ENCODE peak calls at places on chromosomes 1 and 21, in nine cellular contexts. T, U, E, K, W, R, S, M and I are unnamed samples.

GRCh38 chr1:216812966-216813365 is 89.7 kb upstream of the ESRRG start:
- DNase-seq in R (peak), W (no peak), S (peak), K (no peak), U (peak), M (no peak), T (peak), E (peak), I (no peak)

GRCh38 chr1:83064589-83065242 is 934.2 kb downstream of the TTLL7 start:
- DNase-seq in T (no peak), R (peak), W (no peak), E (no peak), S (no peak), K (no peak), U (no peak), M (no peak), I (no peak)

GRCh38 chr1:63327417-63328139 is 5.2 kb downstream of the FOXD3 start:
- DNase-seq in E (peak), K (peak), T (peak), M (peak), W (peak), R (peak), U (peak), S (peak), I (no peak)

GRCh38 chr1:205434738-205435137 is 12.9 kb upstream of the LEMD1 start:
- DNase-seq in K (no peak), U (no peak), T (no peak), W (no peak), E (no peak), M (no peak), S (no peak), R (no peak), I (no peak)

GRCh38 chr1:6596886-6597776 is 5.5 kb downstream of the KLHL21 start:
- DNase-seq in S (no peak), T (no peak), M (no peak), R (no peak), K (no peak), W (no peak), E (no peak), U (no peak), I (no peak)

GRCh38 chr1:186763107-186763506 is 65.6 kb upstream of the PLA2G4A start:
- DNase-seq in S (peak), W (no peak), E (peak), U (no peak), M (no peak), T (peak), R (peak), K (no peak), I (peak)

GRCh38 chr1:24925082-24925779 is 4.8 kb downstream of the RUNX3 start:
- DNase-seq in U (no peak), W (peak), M (no peak), T (no peak), R (no peak), K (no peak), E (no peak), S (no peak), I (no peak)

GRCh38 chr21:17679002-17679600 is 66.4 kb upstream of the BTG3 start:
- DNase-seq in T (peak), W (no peak), K (peak), R (peak), U (peak), M (no peak), S (peak), E (peak), I (peak)

GRCh38 chr1:41662061-41662655 is 177.7 kb upstream of the EDN2 start:
- DNase-seq in E (peak), R (peak), S (peak), W (peak), K (no peak), T (peak), M (peak), U (no peak), I (no peak)

GRCh38 chr1:153400244-153400643 is 9.4 kb upstream of the S100A8 start:
- DNase-seq in S (no peak), W (no peak), R (no peak), U (no peak), M (no peak), E (peak), K (no peak), T (no peak), I (no peak)

GRCh38 chr1:175968486-175969182 is 225.2 kb upstream of the TNR start:
- DNase-seq in W (no peak), U (no peak), M (no peak), S (no peak), K (no peak), E (no peak), R (no peak), T (no peak), I (peak)

GRCh38 chr21:19850157-19850556 is 1148.1 kb upstream of the NCAM2 start:
- DNase-seq in M (no peak), U (no peak), K (no peak), S (no peak), W (no peak), R (no peak), E (no peak), T (no peak), I (no peak)

GRCh38 chr1:18734461-18735368 is 104.1 kb downstream of the PAX7 start:
- DNase-seq in R (no peak), E (no peak), T (no peak), K (no peak), S (no peak), U (no peak), M (no peak), W (no peak), I (no peak)

GRCh38 chr1:235025422-235025984 is 103.1 kb downstream of the TOMM20 start:
- DNase-seq in E (no peak), K (no peak), U (no peak), T (no peak), R (no peak), W (no peak), S (no peak), M (no peak), I (no peak)

GRCh38 chr1:53851571-53852282 is 13.6 kb upstream of the NDC1 start:
- DNase-seq in T (no peak), W (no peak), S (no peak), E (no peak), U (no peak), R (no peak), M (no peak), K (no peak), I (no peak)

GRCh38 chr1:207495816-207496792 is at the start of gene CR1:
- DNase-seq in K (no peak), M (no peak), S (no peak), U (no peak), T (no peak), E (no peak), W (peak), R (no peak), I (no peak)

GRCh38 chr1:11125931-11126330 is 26.3 kb upstream of the EXOSC10 start:
- DNase-seq in R (no peak), U (no peak), W (no peak), K (no peak), S (no peak), M (no peak), T (no peak), E (no peak), I (no peak)

GRCh38 chr1:229810140-229810539 is 184.1 kb downstream of the URB2 start:
- DNase-seq in R (no peak), E (no peak), S (no peak), T (no peak), M (no peak), U (no peak), W (no peak), K (no peak), I (no peak)

GRCh38 chr1:189313488-189313887 is 1164.2 kb downstream of the BRINP3 start:
- DNase-seq in M (no peak), R (no peak), S (no peak), K (no peak), U (no peak), W (no peak), E (no peak), T (no peak), I (no peak)

GRCh38 chr1:4010284-4010683 is 110.2 kb upstream of the C1orf174 start:
- DNase-seq in T (no peak), U (no peak), K (no peak), W (no peak), S (no peak), R (no peak), M (no peak), E (no peak), I (no peak)

GRCh38 chr1:2194898-2195673 is 514 bp upstream of the FAAP20 start:
- DNase-seq in K (no peak), S (peak), U (no peak), M (peak), R (peak), T (peak), W (peak), E (peak), I (no peak)

GRCh38 chr1:151158751-151159251 is 2.4 kb downstream of the TNFAIP8L2 start:
- DNase-seq in M (no peak), E (no peak), S (no peak), W (no peak), K (no peak), R (no peak), U (no peak), T (no peak), I (no peak)

GRCh38 chr21:24280591-24280990 is 1326.7 kb downstream of the MRPL39 start:
- DNase-seq in K (no peak), T (no peak), E (no peak), S (peak), M (no peak), U (no peak), R (no peak), W (no peak), I (no peak)

GRCh38 chr1:177927021-177927596 is 42.7 kb downstream of the SEC16B start:
- DNase-seq in E (peak), R (peak), S (peak), U (peak), T (peak), M (no peak), K (no peak), W (no peak), I (peak)

GRCh38 chr1:207925210-207925609 is 14.3 kb upstream of the CD34 start:
- DNase-seq in M (no peak), E (peak), K (no peak), R (peak), W (no peak), T (peak), S (no peak), U (no peak), I (no peak)

GRCh38 chr21:41659791-41660560 is 106.9 kb downstream of the RIPK4 start:
- DNase-seq in T (no peak), E (no peak), K (no peak), U (no peak), W (no peak), S (no peak), M (no peak), R (peak), I (no peak)

GRCh38 chr1:171434717-171435346 is 50.5 kb upstream of the PRRC2C start:
- DNase-seq in M (no peak), S (peak), E (peak), T (peak), K (no peak), U (peak), R (peak), W (no peak), I (peak)

GRCh38 chr1:58714594-58714993 is 14.7 kb upstream of the MYSM1 start:
- DNase-seq in W (no peak), U (no peak), K (no peak), E (no peak), S (no peak), M (no peak), T (no peak), R (no peak), I (no peak)

GRCh38 chr1:154870117-154870571 is at the start of gene KCNN3:
- DNase-seq in E (peak), K (peak), M (peak), U (peak), R (peak), S (peak), W (peak), T (peak), I (no peak)

GRCh38 chr1:1204998-1205768 is 1.2 kb downstream of the TNFRSF18 start:
- DNase-seq in U (no peak), T (no peak), K (no peak), R (no peak), E (no peak), W (peak), M (no peak), S (no peak), I (no peak)

GRCh38 chr1:6591644-6592043 is 11.0 kb downstream of the KLHL21 start:
- DNase-seq in R (no peak), T (no peak), W (no peak), U (no peak), K (no peak), M (no peak), S (no peak), E (no peak), I (no peak)

GRCh38 chr1:154845879-154846278 is 24.2 kb downstream of the KCNN3 start:
- DNase-seq in T (no peak), W (no peak), K (no peak), S (no peak), M (no peak), E (no peak), R (no peak), U (no peak), I (no peak)

GRCh38 chr1:116825735-116826438 is 71.7 kb downstream of the CD2 start:
- DNase-seq in W (peak), T (no peak), E (no peak), M (peak), U (no peak), K (no peak), S (no peak), R (no peak), I (no peak)

GRCh38 chr1:43274125-43274803 is 4.5 kb downstream of the TMEM125 start:
- DNase-seq in U (no peak), K (no peak), M (no peak), S (no peak), T (peak), W (no peak), R (peak), E (peak), I (no peak)

GRCh38 chr1:84836145-84836544 is 56.9 kb downstream of the LPAR3 start:
- DNase-seq in S (no peak), M (no peak), T (peak), R (no peak), W (no peak), U (no peak), E (peak), K (no peak), I (no peak)

GRCh38 chr1:227654858-227655752 is 80.0 kb downstream of the JMJD4 start:
- DNase-seq in E (no peak), M (no peak), T (no peak), U (no peak), R (peak), K (no peak), S (no peak), W (no peak), I (no peak)
- H3K4me3 ChIP-seq in E (no peak), M (no peak), T (no peak), U (no peak), R (no peak), K (no peak), S (no peak), W (no peak), I (no peak)

DNA sequence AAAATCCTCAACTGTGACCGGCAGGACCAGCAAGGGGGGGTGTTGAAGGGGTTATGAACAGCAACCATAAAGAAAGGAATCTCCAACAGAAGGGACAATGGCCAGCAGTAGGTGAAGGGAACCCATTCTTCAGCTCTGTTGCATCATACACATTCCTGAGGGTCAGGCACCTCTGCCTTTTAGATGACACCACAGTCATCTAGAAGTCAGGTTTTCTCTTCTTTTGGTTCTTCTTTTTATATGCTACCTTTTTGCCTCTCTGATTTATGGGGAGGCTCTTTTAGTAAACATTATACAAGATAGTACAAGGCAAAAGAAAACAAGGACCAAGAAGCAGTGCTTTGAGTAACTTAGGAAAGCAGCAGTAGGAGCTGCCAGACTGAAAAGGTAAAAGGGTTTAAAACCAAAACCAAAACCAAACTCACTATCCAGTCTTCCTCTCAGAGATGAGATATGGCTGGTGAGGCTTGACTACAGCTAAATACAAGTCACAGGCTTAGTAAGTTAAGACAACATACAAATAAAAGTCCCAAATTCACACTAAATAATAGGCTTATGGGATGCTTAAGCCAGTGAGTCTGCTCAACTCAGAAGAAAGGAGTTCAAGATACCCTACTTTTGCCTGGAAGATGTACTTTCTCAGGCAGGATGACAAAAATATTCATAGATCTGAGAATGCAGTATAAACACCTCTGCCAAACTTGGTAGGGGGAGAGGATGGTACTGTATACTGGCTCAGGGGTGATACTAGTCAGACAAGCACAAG is 4.1 kb downstream of the TEX38 start:
- DNase-seq in S (no peak), T (no peak), U (no peak), W (no peak), M (no peak), K (no peak), E (no peak), R (no peak), I (no peak)
- TF ChIP-seq CTCF in S (no peak), T (no peak), U (no peak), W (no peak), M (no peak), K (no peak), E (no peak), R (no peak), I (no peak)

DNA sequence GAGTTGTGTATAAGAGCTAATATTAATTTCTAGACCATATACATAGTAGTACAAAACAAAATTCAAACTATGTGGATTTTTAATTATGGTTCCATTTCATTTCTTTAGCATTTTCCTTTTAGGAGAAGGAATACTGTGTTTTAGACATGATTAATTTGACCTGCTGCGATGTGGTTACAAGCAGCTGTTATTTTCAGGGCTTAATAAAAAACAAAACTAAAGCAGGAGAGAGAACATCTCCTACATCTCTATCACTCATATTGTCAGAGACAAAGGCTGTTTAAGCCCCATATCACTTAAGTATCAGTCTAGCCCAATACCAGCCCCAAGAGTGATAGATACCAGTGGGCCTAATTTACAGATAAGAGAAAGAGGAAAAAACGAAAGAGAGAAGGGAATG is 47.6 kb downstream of the ILDR2 start:
- DNase-seq in R (no peak), T (no peak), K (no peak), E (no peak), M (no peak), U (no peak), W (no peak), S (no peak), I (no peak)
- H3K4me3 ChIP-seq in R (no peak), T (no peak), K (no peak), E (no peak), M (no peak), U (no peak), W (no peak), S (no peak), I (no peak)

GRCh38 chr1:21520899-21521716 is 11.9 kb downstream of the ALPL start:
- DNase-seq in S (no peak), K (no peak), E (peak), U (peak), T (peak), W (no peak), M (no peak), R (peak), I (peak)

GRCh38 chr1:21524220-21524619 is 15.0 kb downstream of the ALPL start:
- DNase-seq in M (no peak), U (no peak), S (no peak), W (no peak), R (no peak), K (no peak), E (no peak), T (no peak), I (no peak)

GRCh38 chr1:21521717-21522060 is 12.5 kb downstream of the ALPL start:
- DNase-seq in K (no peak), E (no peak), U (no peak), R (no peak), W (no peak), S (no peak), T (no peak), M (no peak), I (no peak)

GRCh38 chr1:21523297-21523813 is 14.1 kb downstream of the ALPL start:
- DNase-seq in U (no peak), W (no peak), R (no peak), K (no peak), T (peak), E (peak), M (no peak), S (no peak), I (no peak)

GRCh38 chr1:21522525-21523038 is 13.4 kb downstream of the ALPL start:
- DNase-seq in T (no peak), R (no peak), U (no peak), M (no peak), K (no peak), S (no peak), E (no peak), W (no peak), I (no peak)
- TF ChIP-seq CTCF in T (no peak), R (no peak), U (no peak), M (no peak), K (no peak), S (no peak), E (no peak), W (no peak), I (no peak)

DNA sequence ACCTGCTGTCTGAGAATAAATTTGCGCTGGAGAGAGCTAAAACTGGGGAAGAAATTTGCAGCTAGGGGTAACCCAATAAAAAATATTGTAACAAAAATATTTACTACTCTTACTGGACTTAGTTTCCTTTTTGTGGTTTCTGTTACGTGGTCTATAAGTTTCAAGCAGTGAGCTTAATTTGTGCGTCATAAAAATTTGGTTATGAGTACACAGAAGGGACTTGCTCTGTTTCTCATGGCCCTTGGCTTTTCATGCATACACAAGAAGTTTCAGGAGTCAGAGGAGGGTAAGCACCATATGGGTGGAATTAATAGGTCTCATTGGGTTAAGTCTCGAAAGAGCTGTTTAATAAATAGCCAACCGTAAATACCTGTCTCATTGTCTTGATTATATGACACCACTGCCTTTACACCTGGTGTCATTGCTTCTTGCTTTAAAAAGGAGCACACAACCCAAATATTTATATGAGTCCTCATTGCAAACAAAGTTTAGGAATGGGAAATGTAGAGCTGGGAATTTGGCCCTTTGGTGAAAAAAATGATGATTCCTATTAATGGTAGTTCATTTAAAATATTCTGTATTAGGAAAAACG is 1.9 kb downstream of the BACH1 start:
- DNase-seq in W (no peak), K (no peak), E (no peak), S (no peak), M (no peak), U (no peak), T (no peak), R (peak), I (no peak)
- H3K4me3 ChIP-seq in W (peak), K (peak), E (peak), S (peak), M (peak), U (peak), T (peak), R (peak), I (peak)

DNA sequence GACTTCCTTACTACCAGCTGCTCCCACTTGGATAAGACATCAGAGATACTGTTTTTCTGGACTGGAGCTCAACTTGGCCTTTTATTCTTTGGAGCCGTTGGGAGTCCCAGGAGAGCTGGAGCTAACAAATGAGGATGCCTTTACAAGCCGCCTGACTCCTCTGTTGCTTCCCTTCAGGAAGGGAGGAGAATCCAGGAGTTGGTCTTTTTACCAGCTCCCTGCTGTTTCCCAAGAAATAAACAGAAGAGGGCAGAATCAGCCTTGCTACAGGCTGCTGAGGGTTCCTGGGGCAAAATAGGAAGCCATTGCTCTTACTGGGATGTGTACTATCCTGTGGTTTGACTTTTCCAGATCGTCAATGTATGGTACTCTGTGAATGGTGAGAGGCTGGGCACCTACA is 1.5 kb downstream of the EIF3I start:
- DNase-seq in M (no peak), K (no peak), T (no peak), U (no peak), S (no peak), W (no peak), E (no peak), R (no peak), I (no peak)
- TF ChIP-seq CTCF in M (no peak), K (no peak), T (no peak), U (no peak), S (peak), W (no peak), E (no peak), R (peak), I (peak)